ENCODE peak calls at places on chromosomes 3 and 15, in four cellular contexts. One of them, this sample, is unnamed.

GRCh38 chr15:54305138-54305537 is 326.9 kb downstream of the UNC13C start:
- DNase-seq in endothelial cell: no peak
- DNase-seq in neural crest cell: no peak
- DNase-seq in stimulated activated CD8-positive, alpha-beta memory T cell treated with anti-CD3 and anti-CD28 coated beads, Interleukin-2, amount 100 ng/mL, for 48 hours: no peak
- DNase-seq in this sample: no peak

GRCh38 chr3:58167431-58168351 is 43.1 kb downstream of the DNASE1L3 start:
- DNase-seq in stimulated activated CD8-positive, alpha-beta memory T cell treated with anti-CD3 and anti-CD28 coated beads, Interleukin-2, amount 100 ng/mL, for 48 hours: peak
- DNase-seq in endothelial cell: peak
- DNase-seq in neural crest cell: peak
- DNase-seq in this sample: no peak

GRCh38 chr3:138726966-138727365 is 107.8 kb downstream of the PIK3CB start:
- DNase-seq in stimulated activated CD8-positive, alpha-beta memory T cell treated with anti-CD3 and anti-CD28 coated beads, Interleukin-2, amount 100 ng/mL, for 48 hours: no peak
- DNase-seq in neural crest cell: no peak
- DNase-seq in endothelial cell: no peak
- DNase-seq in this sample: no peak

GRCh38 chr3:65689436-65689835 is 349.3 kb downstream of the MAGI1 start:
- DNase-seq in endothelial cell: no peak
- DNase-seq in stimulated activated CD8-positive, alpha-beta memory T cell treated with anti-CD3 and anti-CD28 coated beads, Interleukin-2, amount 100 ng/mL, for 48 hours: no peak
- DNase-seq in neural crest cell: no peak
- DNase-seq in this sample: no peak

GRCh38 chr3:15051531-15051930 is 13.6 kb downstream of the MRPS25 start:
- DNase-seq in stimulated activated CD8-positive, alpha-beta memory T cell treated with anti-CD3 and anti-CD28 coated beads, Interleukin-2, amount 100 ng/mL, for 48 hours: peak
- DNase-seq in endothelial cell: peak
- DNase-seq in neural crest cell: peak
- DNase-seq in this sample: no peak

GRCh38 chr15:82851981-82852511 is 42.6 kb downstream of the WHAMM start:
- DNase-seq in neural crest cell: no peak
- DNase-seq in endothelial cell: no peak
- DNase-seq in stimulated activated CD8-positive, alpha-beta memory T cell treated with anti-CD3 and anti-CD28 coated beads, Interleukin-2, amount 100 ng/mL, for 48 hours: no peak
- DNase-seq in this sample: no peak

GRCh38 chr15:44676676-44677075 is 13.2 kb upstream of the SPG11 start:
- DNase-seq in endothelial cell: no peak
- DNase-seq in stimulated activated CD8-positive, alpha-beta memory T cell treated with anti-CD3 and anti-CD28 coated beads, Interleukin-2, amount 100 ng/mL, for 48 hours: no peak
- DNase-seq in neural crest cell: no peak
- DNase-seq in this sample: no peak

GRCh38 chr15:48897144-48897814 is 19.3 kb downstream of the EID1 start:
- DNase-seq in endothelial cell: no peak
- DNase-seq in neural crest cell: peak
- DNase-seq in stimulated activated CD8-positive, alpha-beta memory T cell treated with anti-CD3 and anti-CD28 coated beads, Interleukin-2, amount 100 ng/mL, for 48 hours: no peak
- DNase-seq in this sample: peak

GRCh38 chr3:168870892-168871291 is 775.2 kb upstream of the GOLIM4 start:
- DNase-seq in endothelial cell: no peak
- DNase-seq in stimulated activated CD8-positive, alpha-beta memory T cell treated with anti-CD3 and anti-CD28 coated beads, Interleukin-2, amount 100 ng/mL, for 48 hours: no peak
- DNase-seq in neural crest cell: no peak
- DNase-seq in this sample: no peak

GRCh38 chr3:194022052-194022451 is 113.9 kb upstream of the HES1 start:
- DNase-seq in endothelial cell: no peak
- DNase-seq in stimulated activated CD8-positive, alpha-beta memory T cell treated with anti-CD3 and anti-CD28 coated beads, Interleukin-2, amount 100 ng/mL, for 48 hours: no peak
- DNase-seq in neural crest cell: no peak
- DNase-seq in this sample: no peak

GRCh38 chr15:70636540-70637165 is 126.7 kb downstream of the UACA start:
- DNase-seq in endothelial cell: peak
- DNase-seq in neural crest cell: no peak
- DNase-seq in stimulated activated CD8-positive, alpha-beta memory T cell treated with anti-CD3 and anti-CD28 coated beads, Interleukin-2, amount 100 ng/mL, for 48 hours: no peak
- DNase-seq in this sample: no peak

GRCh38 chr3:31610700-31611275 is 78.1 kb downstream of the STT3B start:
- DNase-seq in stimulated activated CD8-positive, alpha-beta memory T cell treated with anti-CD3 and anti-CD28 coated beads, Interleukin-2, amount 100 ng/mL, for 48 hours: no peak
- DNase-seq in neural crest cell: no peak
- DNase-seq in endothelial cell: peak
- DNase-seq in this sample: no peak

GRCh38 chr15:90451215-90451850 is 63.3 kb downstream of the IQGAP1 start:
- DNase-seq in neural crest cell: no peak
- DNase-seq in endothelial cell: no peak
- DNase-seq in stimulated activated CD8-positive, alpha-beta memory T cell treated with anti-CD3 and anti-CD28 coated beads, Interleukin-2, amount 100 ng/mL, for 48 hours: no peak
- DNase-seq in this sample: no peak

GRCh38 chr3:47533481-47533880 is 20.0 kb upstream of the ELP6 start:
- DNase-seq in neural crest cell: no peak
- DNase-seq in endothelial cell: no peak
- DNase-seq in stimulated activated CD8-positive, alpha-beta memory T cell treated with anti-CD3 and anti-CD28 coated beads, Interleukin-2, amount 100 ng/mL, for 48 hours: no peak
- DNase-seq in this sample: no peak

GRCh38 chr3:45736707-45737106 is 47.5 kb downstream of the SACM1L start:
- DNase-seq in endothelial cell: no peak
- DNase-seq in neural crest cell: no peak
- DNase-seq in stimulated activated CD8-positive, alpha-beta memory T cell treated with anti-CD3 and anti-CD28 coated beads, Interleukin-2, amount 100 ng/mL, for 48 hours: no peak
- DNase-seq in this sample: no peak

GRCh38 chr15:91302588-91303439 is 202.8 kb downstream of the SV2B start:
- DNase-seq in endothelial cell: peak
- DNase-seq in neural crest cell: peak
- DNase-seq in stimulated activated CD8-positive, alpha-beta memory T cell treated with anti-CD3 and anti-CD28 coated beads, Interleukin-2, amount 100 ng/mL, for 48 hours: no peak
- DNase-seq in this sample: peak

GRCh38 chr3:31775383-31775782 is 205.7 kb downstream of the OSBPL10 start:
- DNase-seq in neural crest cell: no peak
- DNase-seq in endothelial cell: no peak
- DNase-seq in stimulated activated CD8-positive, alpha-beta memory T cell treated with anti-CD3 and anti-CD28 coated beads, Interleukin-2, amount 100 ng/mL, for 48 hours: no peak
- DNase-seq in this sample: no peak

GRCh38 chr3:185361920-185362319 is 1.0 kb upstream of the MAP3K13 start:
- DNase-seq in stimulated activated CD8-positive, alpha-beta memory T cell treated with anti-CD3 and anti-CD28 coated beads, Interleukin-2, amount 100 ng/mL, for 48 hours: no peak
- DNase-seq in endothelial cell: no peak
- DNase-seq in neural crest cell: no peak
- DNase-seq in this sample: no peak

GRCh38 chr3:45896956-45897355 is 10.6 kb downstream of the CCR9 start:
- DNase-seq in stimulated activated CD8-positive, alpha-beta memory T cell treated with anti-CD3 and anti-CD28 coated beads, Interleukin-2, amount 100 ng/mL, for 48 hours: no peak
- DNase-seq in endothelial cell: no peak
- DNase-seq in neural crest cell: no peak
- DNase-seq in this sample: no peak

GRCh38 chr3:63654246-63654645 is 1.8 kb downstream of the SNTN start:
- DNase-seq in neural crest cell: no peak
- DNase-seq in endothelial cell: no peak
- DNase-seq in stimulated activated CD8-positive, alpha-beta memory T cell treated with anti-CD3 and anti-CD28 coated beads, Interleukin-2, amount 100 ng/mL, for 48 hours: no peak
- DNase-seq in this sample: no peak

GRCh38 chr3:127304121-127304744 is 16.4 kb upstream of the PRR20G start:
- DNase-seq in neural crest cell: no peak
- DNase-seq in stimulated activated CD8-positive, alpha-beta memory T cell treated with anti-CD3 and anti-CD28 coated beads, Interleukin-2, amount 100 ng/mL, for 48 hours: no peak
- DNase-seq in endothelial cell: no peak
- DNase-seq in this sample: peak

GRCh38 chr3:61908344-61908743 is 347.0 kb downstream of the PTPRG start:
- DNase-seq in neural crest cell: no peak
- DNase-seq in endothelial cell: no peak
- DNase-seq in stimulated activated CD8-positive, alpha-beta memory T cell treated with anti-CD3 and anti-CD28 coated beads, Interleukin-2, amount 100 ng/mL, for 48 hours: no peak
- DNase-seq in this sample: no peak

GRCh38 chr3:45817788-45818523 is 21.6 kb upstream of the SLC6A20 start:
- DNase-seq in endothelial cell: no peak
- DNase-seq in neural crest cell: no peak
- DNase-seq in stimulated activated CD8-positive, alpha-beta memory T cell treated with anti-CD3 and anti-CD28 coated beads, Interleukin-2, amount 100 ng/mL, for 48 hours: no peak
- DNase-seq in this sample: no peak

GRCh38 chr3:126472277-126473006 is 3.2 kb downstream of the ZXDC start:
- DNase-seq in stimulated activated CD8-positive, alpha-beta memory T cell treated with anti-CD3 and anti-CD28 coated beads, Interleukin-2, amount 100 ng/mL, for 48 hours: no peak
- DNase-seq in neural crest cell: no peak
- DNase-seq in endothelial cell: no peak
- DNase-seq in this sample: no peak

GRCh38 chr3:122427857-122428471 is 12.1 kb upstream of the WDR5B start:
- DNase-seq in endothelial cell: no peak
- DNase-seq in neural crest cell: no peak
- DNase-seq in stimulated activated CD8-positive, alpha-beta memory T cell treated with anti-CD3 and anti-CD28 coated beads, Interleukin-2, amount 100 ng/mL, for 48 hours: no peak
- DNase-seq in this sample: no peak

GRCh38 chr3:123880998-123881561 is 3.1 kb downstream of the MYLK start:
- DNase-seq in stimulated activated CD8-positive, alpha-beta memory T cell treated with anti-CD3 and anti-CD28 coated beads, Interleukin-2, amount 100 ng/mL, for 48 hours: no peak
- DNase-seq in neural crest cell: peak
- DNase-seq in endothelial cell: peak
- DNase-seq in this sample: no peak

GRCh38 chr3:124034809-124035152 is 42.9 kb upstream of the ROPN1 start:
- DNase-seq in neural crest cell: no peak
- DNase-seq in endothelial cell: no peak
- DNase-seq in stimulated activated CD8-positive, alpha-beta memory T cell treated with anti-CD3 and anti-CD28 coated beads, Interleukin-2, amount 100 ng/mL, for 48 hours: no peak
- DNase-seq in this sample: no peak

GRCh38 chr3:71189480-71189879 is 394.0 kb downstream of the FOXP1 start:
- DNase-seq in stimulated activated CD8-positive, alpha-beta memory T cell treated with anti-CD3 and anti-CD28 coated beads, Interleukin-2, amount 100 ng/mL, for 48 hours: no peak
- DNase-seq in neural crest cell: no peak
- DNase-seq in endothelial cell: no peak
- DNase-seq in this sample: no peak

GRCh38 chr3:78701537-78701936 is 1066.3 kb downstream of the ROBO1 start:
- DNase-seq in endothelial cell: no peak
- DNase-seq in stimulated activated CD8-positive, alpha-beta memory T cell treated with anti-CD3 and anti-CD28 coated beads, Interleukin-2, amount 100 ng/mL, for 48 hours: no peak
- DNase-seq in neural crest cell: no peak
- DNase-seq in this sample: no peak

GRCh38 chr3:188077160-188077812 is 76.7 kb upstream of the LPP start:
- DNase-seq in endothelial cell: no peak
- DNase-seq in neural crest cell: no peak
- DNase-seq in stimulated activated CD8-positive, alpha-beta memory T cell treated with anti-CD3 and anti-CD28 coated beads, Interleukin-2, amount 100 ng/mL, for 48 hours: no peak
- DNase-seq in this sample: no peak

GRCh38 chr3:187700249-187700648 is 2.1 kb downstream of the RTP2 start:
- DNase-seq in stimulated activated CD8-positive, alpha-beta memory T cell treated with anti-CD3 and anti-CD28 coated beads, Interleukin-2, amount 100 ng/mL, for 48 hours: no peak
- DNase-seq in endothelial cell: no peak
- DNase-seq in neural crest cell: no peak
- DNase-seq in this sample: no peak

GRCh38 chr15:88243895-88244787 is 12.4 kb downstream of the NTRK3 start:
- DNase-seq in neural crest cell: no peak
- DNase-seq in stimulated activated CD8-positive, alpha-beta memory T cell treated with anti-CD3 and anti-CD28 coated beads, Interleukin-2, amount 100 ng/mL, for 48 hours: no peak
- DNase-seq in endothelial cell: peak
- DNase-seq in this sample: no peak

GRCh38 chr3:60461199-60461598 is 790.1 kb downstream of the FHIT start:
- DNase-seq in neural crest cell: no peak
- DNase-seq in endothelial cell: no peak
- DNase-seq in stimulated activated CD8-positive, alpha-beta memory T cell treated with anti-CD3 and anti-CD28 coated beads, Interleukin-2, amount 100 ng/mL, for 48 hours: no peak
- DNase-seq in this sample: no peak

GRCh38 chr3:354433-354832 is 157.9 kb downstream of the CHL1 start:
- DNase-seq in endothelial cell: peak
- DNase-seq in neural crest cell: peak
- DNase-seq in stimulated activated CD8-positive, alpha-beta memory T cell treated with anti-CD3 and anti-CD28 coated beads, Interleukin-2, amount 100 ng/mL, for 48 hours: peak
- DNase-seq in this sample: peak

GRCh38 chr15:101121511-101122090 is 130.2 kb downstream of the CHSY1 start:
- DNase-seq in stimulated activated CD8-positive, alpha-beta memory T cell treated with anti-CD3 and anti-CD28 coated beads, Interleukin-2, amount 100 ng/mL, for 48 hours: no peak
- DNase-seq in endothelial cell: peak
- DNase-seq in neural crest cell: peak
- DNase-seq in this sample: peak

GRCh38 chr3:141940204-141940776 is 63.8 kb downstream of the ATP1B3 start:
- DNase-seq in neural crest cell: no peak
- DNase-seq in endothelial cell: no peak
- DNase-seq in stimulated activated CD8-positive, alpha-beta memory T cell treated with anti-CD3 and anti-CD28 coated beads, Interleukin-2, amount 100 ng/mL, for 48 hours: peak
- DNase-seq in this sample: no peak

GRCh38 chr3:99128740-99129505 is 227.4 kb upstream of the DCBLD2 start:
- DNase-seq in neural crest cell: no peak
- DNase-seq in stimulated activated CD8-positive, alpha-beta memory T cell treated with anti-CD3 and anti-CD28 coated beads, Interleukin-2, amount 100 ng/mL, for 48 hours: no peak
- DNase-seq in endothelial cell: no peak
- DNase-seq in this sample: no peak

This sample was measured in NCI-H2227 treated with DMSO at 0.1 percent for 48 hours.